ENCODE peak calls at places on chromosomes 11 and 22, in five cellular contexts. Z, W, H, B and G are unnamed samples.

GRCh38 chr11:106159846-106160245 is 82.4 kb downstream of the AASDHPPT start:
- DNase-seq in W (peak), B (no peak), H (peak), Z (no peak), G (no peak)

GRCh38 chr11:34840736-34841386 is 75.3 kb downstream of the APIP start:
- DNase-seq in B (peak), H (no peak), W (peak), Z (peak), G (peak)

GRCh38 chr11:90178751-90179150 is 44.1 kb downstream of the CHORDC1 start:
- DNase-seq in H (no peak), B (no peak), W (no peak), Z (no peak), G (no peak)

GRCh38 chr11:33045551-33046255 is 6.3 kb downstream of the TCP11L1 start:
- DNase-seq in Z (peak), W (peak), B (no peak), H (no peak), G (peak)

GRCh38 chr11:44113018-44113417 is 17.5 kb downstream of the EXT2 start:
- DNase-seq in B (peak), W (no peak), H (no peak), Z (no peak), G (no peak)

GRCh38 chr22:31800065-31800464 is 46.2 kb downstream of the DEPDC5 start:
- DNase-seq in W (no peak), H (no peak), Z (no peak), B (no peak), G (no peak)

GRCh38 chr11:60336767-60337391 is 9.8 kb downstream of the MS4A6E start:
- DNase-seq in H (no peak), B (peak), Z (no peak), W (no peak), G (no peak)

GRCh38 chr11:67674442-67674871 is at the start of gene ALDH3B2:
- DNase-seq in B (no peak), H (no peak), W (no peak), Z (peak), G (no peak)

GRCh38 chr11:60657880-60658279 is 41.5 kb upstream of the MS4A8 start:
- DNase-seq in W (no peak), H (no peak), B (peak), Z (peak), G (no peak)

GRCh38 chr22:49592780-49593501 is 234.7 kb downstream of the BRD1 start:
- DNase-seq in W (no peak), Z (peak), B (no peak), H (no peak), G (no peak)

GRCh38 chr11:47278058-47278457 is 8.1 kb downstream of the MADD start:
- DNase-seq in B (no peak), H (no peak), Z (no peak), W (no peak), G (no peak)

GRCh38 chr11:14318581-14318981 is 40.4 kb downstream of the RRAS2 start:
- DNase-seq in H (no peak), Z (no peak), W (no peak), B (no peak), G (no peak)

GRCh38 chr22:45105281-45105700 is 58.4 kb upstream of the NUP50 start:
- DNase-seq in H (no peak), W (no peak), Z (no peak), B (no peak), G (no peak)

GRCh38 chr11:117438371-117439000 is 110.8 kb downstream of the CEP164 start:
- DNase-seq in Z (no peak), W (no peak), B (peak), H (peak), G (no peak)

GRCh38 chr22:38261478-38261803 is 11.4 kb downstream of the TMEM184B start:
- DNase-seq in H (no peak), Z (no peak), W (peak), B (no peak), G (no peak)

GRCh38 chr11:106627694-106628093 is 390.6 kb downstream of the GUCY1A2 start:
- DNase-seq in Z (no peak), W (no peak), H (no peak), B (no peak), G (no peak)

GRCh38 chr11:66341502-66342126 is 3.3 kb downstream of the BRMS1 start:
- DNase-seq in B (no peak), W (no peak), Z (no peak), H (no peak), G (no peak)

GRCh38 chr22:45975266-45976161 is 1.4 kb downstream of the WNT7B start:
- DNase-seq in B (no peak), Z (no peak), W (no peak), H (no peak), G (no peak)

GRCh38 chr11:76843916-76844315 is 16.8 kb upstream of the ACER3 start:
- DNase-seq in H (no peak), Z (no peak), B (no peak), W (no peak), G (no peak)

GRCh38 chr11:24271798-24272197 is 225.1 kb upstream of the LUZP2 start:
- DNase-seq in W (no peak), H (no peak), Z (no peak), B (no peak), G (no peak)

GRCh38 chr22:49253656-49254055 is 574.0 kb downstream of the BRD1 start:
- DNase-seq in W (no peak), Z (no peak), H (no peak), B (no peak), G (no peak)

GRCh38 chr22:34841911-34842310 is 224.0 kb upstream of the ISX start:
- DNase-seq in Z (no peak), W (peak), H (no peak), B (no peak), G (no peak)

GRCh38 chr11:46327829-46328228 is 19.4 kb upstream of the DGKZ start:
- DNase-seq in W (no peak), Z (no peak), B (no peak), H (no peak), G (no peak)

GRCh38 chr11:106449756-106450155 is 372.3 kb downstream of the AASDHPPT start:
- DNase-seq in H (no peak), W (no peak), Z (no peak), B (no peak), G (no peak)

GRCh38 chr11:43989162-43989961 is 46.9 kb downstream of the C11orf96 start:
- DNase-seq in H (no peak), B (no peak), Z (no peak), W (no peak), G (no peak)

GRCh38 chr22:42039271-42039670 is 31.3 kb downstream of the NAGA start:
- DNase-seq in H (no peak), Z (no peak), W (peak), B (no peak), G (no peak)

GRCh38 chr11:20522536-20522935 is 76.9 kb upstream of the SLC6A5 start:
- DNase-seq in H (no peak), Z (no peak), B (no peak), W (no peak), G (no peak)

GRCh38 chr22:28600546-28601143 is 79.0 kb downstream of the TTC28 start:
- DNase-seq in W (peak), H (no peak), B (peak), Z (no peak), G (peak)

GRCh38 chr22:25350551-25350971 is 131.1 kb downstream of the CRYBB2 start:
- DNase-seq in W (no peak), Z (no peak), B (no peak), H (no peak), G (no peak)

GRCh38 chr11:72139500-72139899 is 4.0 kb downstream of the FOLR3 start:
- DNase-seq in Z (no peak), H (no peak), B (no peak), W (no peak), G (no peak)

GRCh38 chr11:134363592-134363991 is 31.8 kb downstream of the GLB1L2 start:
- DNase-seq in W (no peak), H (no peak), B (no peak), Z (no peak), G (peak)

GRCh38 chr11:65851083-65851579 is 6.8 kb downstream of the CFL1 start:
- DNase-seq in B (peak), W (no peak), Z (no peak), H (no peak), G (no peak)

GRCh38 chr22:43346521-43346929 is 3.4 kb upstream of the SCUBE1 start:
- DNase-seq in H (no peak), W (peak), B (peak), Z (peak), G (peak)

GRCh38 chr11:87301785-87302540 is 264.2 kb downstream of the TMEM135 start:
- DNase-seq in W (no peak), B (no peak), Z (no peak), H (no peak), G (no peak)

GRCh38 chr22:29332886-29333496 is 17.5 kb upstream of the RASL10A start:
- DNase-seq in H (no peak), B (no peak), W (no peak), Z (no peak), G (no peak)

GRCh38 chr11:13923182-13923581 is 39.3 kb upstream of the SPON1 start:
- DNase-seq in B (no peak), Z (no peak), W (no peak), H (no peak), G (no peak)

GRCh38 chr11:2518112-2518982 is 73.5 kb downstream of the KCNQ1 start:
- DNase-seq in Z (peak), W (no peak), H (no peak), B (no peak), G (no peak)

GRCh38 chr22:27397036-27397947 is 404.3 kb downstream of the MN1 start:
- DNase-seq in W (peak), B (no peak), H (no peak), Z (no peak), G (no peak)

GRCh38 chr11:111423250-111423615 is 44.2 kb upstream of the POU2AF1 start:
- DNase-seq in W (no peak), Z (no peak), H (no peak), B (no peak), G (no peak)

GRCh38 chr11:111429066-111429506 is 50.0 kb upstream of the POU2AF1 start:
- DNase-seq in W (peak), B (peak), H (peak), Z (peak), G (peak)

GRCh38 chr11:111427471-111427912 is 48.4 kb upstream of the POU2AF1 start:
- DNase-seq in H (no peak), B (no peak), W (peak), Z (no peak), G (no peak)

GRCh38 chr11:111426615-111427014 is 47.5 kb upstream of the POU2AF1 start:
- DNase-seq in B (no peak), Z (no peak), W (no peak), H (no peak), G (no peak)

DNA sequence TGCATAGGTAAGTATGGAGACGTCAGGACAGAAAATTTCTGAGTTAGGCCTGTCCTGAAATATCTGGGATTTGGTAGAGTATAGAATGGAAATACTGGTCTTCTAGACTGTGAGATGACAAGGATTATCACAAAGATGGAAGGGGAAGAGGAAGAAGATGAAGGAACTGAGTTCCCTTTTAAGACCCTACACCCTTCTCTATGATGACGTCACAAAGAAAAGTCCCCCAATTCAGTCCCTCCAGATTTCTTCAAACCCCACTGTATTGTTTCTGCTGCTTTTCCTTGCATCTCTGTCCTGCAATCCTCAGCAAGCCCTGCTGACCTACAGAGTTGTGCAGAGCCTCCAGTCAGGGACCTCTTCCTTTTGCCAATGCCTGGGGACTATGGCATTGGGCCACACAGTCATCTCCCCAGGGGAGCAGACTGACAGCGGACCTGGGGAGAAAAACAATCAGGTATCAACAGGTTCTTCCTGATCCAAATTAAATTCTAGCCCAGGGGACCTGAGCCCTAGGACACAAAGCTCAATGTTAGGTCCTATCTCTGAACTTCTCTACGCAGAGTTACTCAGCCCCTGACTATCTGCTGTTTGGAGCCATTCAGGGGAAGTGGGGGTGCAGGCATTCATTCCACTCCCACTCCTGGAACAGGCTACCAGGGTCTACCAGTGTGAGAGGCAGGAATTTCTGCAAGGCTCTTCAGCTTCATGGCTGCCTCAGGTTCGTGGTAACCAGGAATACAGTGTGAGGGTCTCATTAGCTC is 49.2 kb upstream of the POU2AF1 start:
- DNase-seq in H (no peak), B (no peak), W (no peak), Z (no peak), G (no peak)
- H3K4me3 ChIP-seq in H (no peak), B (no peak), W (no peak), Z (no peak), G (no peak)

GRCh38 chr11:121802542-121802941 is 313.5 kb downstream of the BLID start:
- DNase-seq in B (no peak), H (no peak), W (peak), Z (peak), G (no peak)
- H3K4me3 ChIP-seq in B (no peak), H (no peak), W (no peak), Z (no peak), G (no peak)

GRCh38 chr11:19419021-19419750 is 178.4 kb upstream of the E2F8 start:
- DNase-seq in W (peak), Z (no peak), B (no peak), H (peak), G (no peak)

GRCh38 chr11:19419813-19420212 is 179.1 kb upstream of the E2F8 start:
- DNase-seq in B (no peak), Z (no peak), H (peak), W (peak), G (no peak)

GRCh38 chr11:19418221-19418620 is 177.5 kb upstream of the E2F8 start:
- DNase-seq in Z (no peak), W (no peak), H (no peak), B (no peak), G (no peak)

GRCh38 chr11:19422257-19422656 is 181.5 kb upstream of the E2F8 start:
- DNase-seq in H (no peak), B (no peak), W (no peak), Z (no peak), G (no peak)

DNA sequence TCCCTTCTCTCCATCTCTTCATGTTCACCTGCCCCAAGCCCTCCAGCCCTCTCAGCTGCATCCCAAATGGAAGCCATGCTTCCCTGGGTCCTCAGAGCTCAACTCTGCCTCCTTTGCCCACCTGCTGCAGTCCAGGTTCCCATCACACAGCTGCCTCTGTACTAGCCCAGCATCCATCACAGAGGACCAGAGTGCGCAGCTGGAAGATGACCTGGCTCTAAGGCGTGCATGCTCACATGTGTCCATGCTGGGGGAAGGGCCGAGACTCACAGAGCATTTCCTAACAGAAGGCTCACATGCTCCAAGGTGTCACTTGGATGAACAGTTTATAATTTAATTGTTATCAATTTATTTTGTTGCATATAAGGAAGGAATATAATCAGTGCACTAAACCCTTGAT is 180.4 kb upstream of the E2F8 start:
- DNase-seq in B (no peak), W (no peak), Z (no peak), H (no peak), G (no peak)
- H3K4me3 ChIP-seq in B (no peak), W (no peak), Z (no peak), H (no peak), G (no peak)

DNA sequence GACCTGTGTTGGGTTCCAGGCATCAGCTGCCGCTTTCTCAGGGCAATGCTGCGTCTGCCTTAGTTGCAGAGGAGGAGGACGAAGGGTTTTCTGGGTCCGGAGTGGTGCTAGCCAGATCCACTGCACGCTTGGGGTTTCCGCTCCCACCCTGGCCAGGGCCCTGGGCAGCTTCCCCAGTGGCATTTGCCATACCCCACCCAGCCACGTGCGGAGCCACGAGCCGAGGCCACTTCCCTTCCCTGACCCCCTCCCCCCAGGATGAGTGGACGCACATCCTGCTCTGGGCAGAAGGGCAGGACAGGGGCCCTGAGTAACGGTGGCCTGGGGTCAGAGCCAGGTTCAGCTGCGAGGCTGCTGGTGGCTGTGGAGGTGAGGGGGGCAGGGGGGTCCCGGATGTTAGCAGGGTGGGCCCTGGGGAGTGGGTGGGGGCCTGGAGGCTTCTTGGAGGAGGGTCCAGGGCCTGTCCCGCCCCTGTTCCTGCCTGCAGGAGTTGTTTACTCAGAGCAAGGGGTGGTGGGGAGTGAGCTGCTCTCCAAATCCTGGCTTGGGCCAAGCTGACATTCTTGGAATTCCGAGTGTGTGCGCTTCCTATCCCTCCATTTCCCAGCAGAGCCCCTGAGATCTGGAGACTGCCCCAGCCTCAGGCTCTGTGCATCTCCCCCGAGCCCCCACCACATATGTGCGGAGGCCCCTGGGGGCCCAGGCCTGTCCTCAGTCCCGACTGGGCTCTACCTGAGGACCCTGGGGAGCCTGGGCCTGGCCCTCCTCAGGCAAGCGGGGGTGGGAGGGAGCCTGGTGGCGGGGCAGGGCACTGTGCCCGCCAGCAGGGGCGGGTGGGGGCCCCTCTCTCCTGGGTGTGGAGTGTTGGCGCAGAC is 1.4 kb downstream of the TSPAN4 start:
- DNase-seq in Z (peak), B (no peak), W (peak), H (peak), G (no peak)
- H3K4me3 ChIP-seq in Z (peak), B (peak), W (peak), H (peak), G (peak)

GRCh38 chr11:128735935-128736610 is 42.2 kb downstream of the FLI1 start:
- DNase-seq in H (no peak), W (no peak), B (peak), Z (no peak), G (peak)

GRCh38 chr11:128733440-128734115 is 39.7 kb downstream of the FLI1 start:
- DNase-seq in W (no peak), H (no peak), Z (peak), B (peak), G (peak)

GRCh38 chr11:128734439-128735224 is 40.8 kb downstream of the FLI1 start:
- DNase-seq in Z (peak), W (no peak), H (no peak), B (peak), G (no peak)

GRCh38 chr11:128731041-128731663 is 37.3 kb downstream of the FLI1 start:
- DNase-seq in W (no peak), B (peak), Z (peak), H (no peak), G (no peak)

GRCh38 chr11:128732471-128733277 is 38.8 kb downstream of the FLI1 start:
- DNase-seq in Z (no peak), H (no peak), B (peak), W (no peak), G (no peak)
- H3K4me3 ChIP-seq in Z (no peak), H (no peak), B (no peak), W (no peak), G (no peak)